ENCODE peak calls at places on chromosomes 13 and 19, in five cellular contexts. N, J, P, O and Z are unnamed samples.

GRCh38 chr13:44061876-44062275 is 182.2 kb downstream of the LACC1 start:
- DNase-seq in N (no peak), J (no peak), P (no peak), O (no peak), Z (no peak)

GRCh38 chr19:4732680-4733114 is 9.1 kb upstream of the DPP9 start:
- DNase-seq in N (peak), J (peak), P (peak), O (peak), Z (peak)

GRCh38 chr19:16216744-16217670 is 19.3 kb downstream of the AP1M1 start:
- DNase-seq in N (no peak), J (no peak), P (peak), O (no peak), Z (no peak)

GRCh38 chr19:38173324-38174041 is 50.5 kb downstream of the DPF1 start:
- DNase-seq in N (no peak), J (no peak), P (peak), O (no peak), Z (no peak)

GRCh38 chr19:19527674-19528625 is 761 bp upstream of the YJEFN3 start:
- DNase-seq in N (no peak), J (no peak), P (no peak), O (no peak), Z (no peak)

GRCh38 chr19:1633269-1633606 is 19.2 kb downstream of the TCF3 start:
- DNase-seq in N (no peak), J (no peak), P (no peak), O (no peak), Z (no peak)

GRCh38 chr13:41136396-41137031 is 3.9 kb upstream of the KBTBD6 start:
- DNase-seq in N (no peak), J (no peak), P (no peak), O (no peak), Z (no peak)

GRCh38 chr19:45250216-45250831 is 747 bp upstream of the MARK4 start:
- DNase-seq in N (no peak), J (no peak), P (no peak), O (no peak), Z (no peak)

GRCh38 chr13:53045110-53045509 is 16.5 kb downstream of the OLFM4 start:
- DNase-seq in N (peak), J (no peak), P (peak), O (no peak), Z (no peak)

GRCh38 chr13:101326710-101327109 is 89.6 kb downstream of the NALCN start:
- DNase-seq in N (no peak), J (no peak), P (no peak), O (no peak), Z (no peak)

GRCh38 chr19:54014920-54015560 is 23.6 kb downstream of the CACNG6 start:
- DNase-seq in N (no peak), J (no peak), P (no peak), O (peak), Z (no peak)

GRCh38 chr13:30306762-30307193 is 573 bp downstream of the KATNAL1 start:
- DNase-seq in N (peak), J (peak), P (peak), O (peak), Z (peak)

GRCh38 chr19:41945135-41945766 is 13.9 kb downstream of the RABAC1 start:
- DNase-seq in N (no peak), J (no peak), P (no peak), O (no peak), Z (no peak)

GRCh38 chr13:86788624-86789023 is 882.5 kb upstream of the SLITRK5 start:
- DNase-seq in N (no peak), J (no peak), P (no peak), O (no peak), Z (no peak)

GRCh38 chr13:111371211-111371610 is 50.8 kb downstream of the TEX29 start:
- DNase-seq in N (peak), J (no peak), P (no peak), O (no peak), Z (no peak)

GRCh38 chr19:48368942-48369341 is 4.8 kb downstream of the SYNGR4 start:
- DNase-seq in N (no peak), J (no peak), P (no peak), O (no peak), Z (no peak)

GRCh38 chr13:95915102-95915501 is 138.1 kb downstream of the UGGT2 start:
- DNase-seq in N (no peak), J (no peak), P (no peak), O (no peak), Z (no peak)

GRCh38 chr13:30026093-30026492 is 175.7 kb upstream of the UBL3 start:
- DNase-seq in N (no peak), J (peak), P (no peak), O (no peak), Z (no peak)

GRCh38 chr19:57010541-57010940 is 109.2 kb upstream of the USP29 start:
- DNase-seq in N (no peak), J (no peak), P (no peak), O (no peak), Z (no peak)

GRCh38 chr19:19997656-19998268 is 41.5 kb downstream of the ZNF682 start:
- DNase-seq in N (no peak), J (no peak), P (no peak), O (peak), Z (no peak)

GRCh38 chr13:50125556-50126377 is 110.5 kb downstream of the KCNRG start:
- DNase-seq in N (peak), J (peak), P (peak), O (peak), Z (peak)

GRCh38 chr13:34507630-34508029 is 434.4 kb upstream of the NBEA start:
- DNase-seq in N (no peak), J (no peak), P (no peak), O (no peak), Z (no peak)

GRCh38 chr13:76790519-76791289 is 95.5 kb downstream of the KCTD12 start:
- DNase-seq in N (no peak), J (peak), P (no peak), O (no peak), Z (no peak)

GRCh38 chr19:14350866-14351265 is 30.4 kb upstream of the ADGRE5 start:
- DNase-seq in N (no peak), J (no peak), P (no peak), O (no peak), Z (no peak)

GRCh38 chr13:95275322-95276118 is 25.7 kb downstream of the ABCC4 start:
- DNase-seq in N (peak), J (no peak), P (peak), O (no peak), Z (no peak)

GRCh38 chr13:36858285-36858684 is 39.3 kb downstream of the RFXAP start:
- DNase-seq in N (peak), J (peak), P (peak), O (peak), Z (peak)

GRCh38 chr19:58536852-58537798 is 6.7 kb upstream of the TRIM28 start:
- DNase-seq in N (no peak), J (no peak), P (no peak), O (no peak), Z (no peak)

GRCh38 chr13:63853816-63854215 is 2438.2 kb upstream of the PCDH20 start:
- DNase-seq in N (no peak), J (no peak), P (no peak), O (no peak), Z (no peak)

GRCh38 chr13:93430346-93430745 is 203.7 kb downstream of the GPC6 start:
- DNase-seq in N (no peak), J (no peak), P (no peak), O (no peak), Z (no peak)

GRCh38 chr19:38404858-38405257 is 2.0 kb downstream of the FAM98C start:
- DNase-seq in N (no peak), J (no peak), P (no peak), O (no peak), Z (no peak)

GRCh38 chr13:113759525-113760137 is 605 bp downstream of the TMEM255B start:
- DNase-seq in N (no peak), J (no peak), P (no peak), O (peak), Z (no peak)